ENCODE peak calls at places on chromosomes 1 and 21, in five cellular contexts. One of them, this sample, is unnamed.

GRCh38 chr1:72530646-72531045 is 248.3 kb upstream of the NEGR1 start:
- DNase-seq in amniotic stem cell: no peak
- DNase-seq in T-helper 1 cell: no peak
- DNase-seq in CD8-positive, alpha-beta memory T cell: no peak
- DNase-seq in stimulated activated CD4-positive, alpha-beta T cell treated with anti-CD3 and anti-CD28 coated beads, Interleukin-4, amount 100 ng/mL, for 48 hours: no peak
- DNase-seq in this sample: no peak

GRCh38 chr21:15058718-15059316 is 6.0 kb downstream of the NRIP1 start:
- DNase-seq in amniotic stem cell: peak; percentile 28
- DNase-seq in T-helper 1 cell: no peak
- DNase-seq in CD8-positive, alpha-beta memory T cell: no peak
- DNase-seq in stimulated activated CD4-positive, alpha-beta T cell treated with anti-CD3 and anti-CD28 coated beads, Interleukin-4, amount 100 ng/mL, for 48 hours: no peak
- DNase-seq in this sample: peak; percentile 5

GRCh38 chr21:41170442-41170841 is 2.5 kb downstream of the BACE2 start:
- DNase-seq in amniotic stem cell: no peak
- DNase-seq in T-helper 1 cell: no peak
- DNase-seq in CD8-positive, alpha-beta memory T cell: no peak
- DNase-seq in stimulated activated CD4-positive, alpha-beta T cell treated with anti-CD3 and anti-CD28 coated beads, Interleukin-4, amount 100 ng/mL, for 48 hours: no peak
- DNase-seq in this sample: peak; percentile 42

GRCh38 chr1:8625981-8626898 is 191.2 kb downstream of the RERE start:
- DNase-seq in amniotic stem cell: peak; percentile 62
- DNase-seq in T-helper 1 cell: no peak
- DNase-seq in CD8-positive, alpha-beta memory T cell: no peak
- DNase-seq in stimulated activated CD4-positive, alpha-beta T cell treated with anti-CD3 and anti-CD28 coated beads, Interleukin-4, amount 100 ng/mL, for 48 hours: no peak
- DNase-seq in this sample: no peak

GRCh38 chr1:156826596-156826995 is 9.9 kb upstream of the SH2D2A start:
- DNase-seq in amniotic stem cell: no peak
- DNase-seq in T-helper 1 cell: no peak
- DNase-seq in CD8-positive, alpha-beta memory T cell: no peak
- DNase-seq in stimulated activated CD4-positive, alpha-beta T cell treated with anti-CD3 and anti-CD28 coated beads, Interleukin-4, amount 100 ng/mL, for 48 hours: no peak
- DNase-seq in this sample: no peak

GRCh38 chr1:14909920-14910466 is 243.6 kb upstream of the TMEM51 start:
- DNase-seq in amniotic stem cell: no peak
- DNase-seq in T-helper 1 cell: no peak
- DNase-seq in CD8-positive, alpha-beta memory T cell: no peak
- DNase-seq in stimulated activated CD4-positive, alpha-beta T cell treated with anti-CD3 and anti-CD28 coated beads, Interleukin-4, amount 100 ng/mL, for 48 hours: no peak
- DNase-seq in this sample: no peak

GRCh38 chr1:35164893-35165292 is 28.1 kb downstream of the SFPQ start:
- DNase-seq in amniotic stem cell: no peak
- DNase-seq in T-helper 1 cell: no peak
- DNase-seq in CD8-positive, alpha-beta memory T cell: no peak
- DNase-seq in stimulated activated CD4-positive, alpha-beta T cell treated with anti-CD3 and anti-CD28 coated beads, Interleukin-4, amount 100 ng/mL, for 48 hours: no peak
- DNase-seq in this sample: no peak

GRCh38 chr1:171110485-171111340 is 20.0 kb downstream of the FMO3 start:
- DNase-seq in amniotic stem cell: no peak
- DNase-seq in T-helper 1 cell: no peak
- DNase-seq in CD8-positive, alpha-beta memory T cell: no peak
- DNase-seq in stimulated activated CD4-positive, alpha-beta T cell treated with anti-CD3 and anti-CD28 coated beads, Interleukin-4, amount 100 ng/mL, for 48 hours: no peak
- DNase-seq in this sample: no peak

GRCh38 chr1:91078859-91079258 is 57.0 kb upstream of the ZNF644 start:
- DNase-seq in amniotic stem cell: no peak
- DNase-seq in T-helper 1 cell: no peak
- DNase-seq in CD8-positive, alpha-beta memory T cell: no peak
- DNase-seq in stimulated activated CD4-positive, alpha-beta T cell treated with anti-CD3 and anti-CD28 coated beads, Interleukin-4, amount 100 ng/mL, for 48 hours: no peak
- DNase-seq in this sample: no peak

GRCh38 chr1:21304488-21304887 is 14.2 kb upstream of the ECE1 start:
- DNase-seq in amniotic stem cell: no peak
- DNase-seq in T-helper 1 cell: no peak
- DNase-seq in CD8-positive, alpha-beta memory T cell: no peak
- DNase-seq in stimulated activated CD4-positive, alpha-beta T cell treated with anti-CD3 and anti-CD28 coated beads, Interleukin-4, amount 100 ng/mL, for 48 hours: no peak
- DNase-seq in this sample: no peak

This sample was measured in MM.1S.